ENCODE peak calls at places on chromosomes 13 and 19, in ten cellular contexts. B, C, S, J, V, O, I, Z, W and X are unnamed samples.
A peak's percentile ranks its signal among the peaks of the same experiment; 100 is the strongest.

GRCh38 chr13:31201341-31202024 is 1.7 kb downstream of the B3GLCT start:
- DNase-seq in B (peak; percentile 23), C (no peak), S (no peak), J (peak; percentile 33), V (no peak), O (peak; percentile 23), I (peak; percentile 83), Z (no peak), W (no peak), X (no peak)

GRCh38 chr13:32150794-32151193 is 119.2 kb downstream of the FRY start:
- DNase-seq in B (peak; percentile 48), C (peak; percentile 70), S (no peak), J (no peak), V (no peak), O (peak; percentile 43), I (peak; percentile 57), Z (peak; percentile 33), W (no peak), X (no peak)

GRCh38 chr19:57210381-57210780 is 19.1 kb downstream of the ZNF264 start:
- DNase-seq in B (no peak), C (no peak), S (no peak), J (no peak), V (no peak), O (no peak), I (no peak), Z (no peak), W (no peak), X (no peak)

GRCh38 chr19:36115453-36116343 is at the start of gene TBCB:
- DNase-seq in B (no peak), C (no peak), S (peak; percentile 90), J (peak; percentile 66), V (peak; percentile 86), O (no peak), I (no peak), Z (peak; percentile 90), W (peak; percentile 85), X (peak; percentile 74)

GRCh38 chr13:33639158-33639557 is 178.8 kb upstream of the RFC3 start:
- DNase-seq in B (peak; percentile 51), C (peak; percentile 97), S (no peak), J (no peak), V (no peak), O (peak; percentile 69), I (peak; percentile 95), Z (peak; percentile 22), W (no peak), X (no peak)

GRCh38 chr13:95275322-95276118 is 25.7 kb downstream of the ABCC4 start:
- DNase-seq in B (no peak), C (no peak), S (no peak), J (no peak), V (no peak), O (no peak), I (peak; percentile 37), Z (no peak), W (no peak), X (no peak)

GRCh38 chr13:21567714-21568113 is 36.3 kb downstream of the MICU2 start:
- DNase-seq in B (no peak), C (no peak), S (no peak), J (no peak), V (no peak), O (no peak), I (no peak), Z (no peak), W (no peak), X (no peak)

GRCh38 chr13:111061338-111062045 is 53.6 kb upstream of the ARHGEF7 start:
- DNase-seq in B (no peak), C (no peak), S (no peak), J (no peak), V (no peak), O (no peak), I (no peak), Z (no peak), W (no peak), X (no peak)

GRCh38 chr13:98366959-98367358 is 189.9 kb upstream of the RNF113B start:
- DNase-seq in B (no peak), C (no peak), S (no peak), J (no peak), V (no peak), O (no peak), I (no peak), Z (no peak), W (no peak), X (no peak)

GRCh38 chr13:97932006-97932405 is 21.5 kb upstream of the IPO5 start:
- DNase-seq in B (no peak), C (no peak), S (no peak), J (no peak), V (no peak), O (no peak), I (no peak), Z (no peak), W (no peak), X (no peak)

GRCh38 chr19:40461669-40462221 is 3.8 kb downstream of the BLVRB start:
- DNase-seq in B (no peak), C (no peak), S (no peak), J (no peak), V (no peak), O (no peak), I (no peak), Z (peak; percentile 43), W (no peak), X (no peak)

DNA sequence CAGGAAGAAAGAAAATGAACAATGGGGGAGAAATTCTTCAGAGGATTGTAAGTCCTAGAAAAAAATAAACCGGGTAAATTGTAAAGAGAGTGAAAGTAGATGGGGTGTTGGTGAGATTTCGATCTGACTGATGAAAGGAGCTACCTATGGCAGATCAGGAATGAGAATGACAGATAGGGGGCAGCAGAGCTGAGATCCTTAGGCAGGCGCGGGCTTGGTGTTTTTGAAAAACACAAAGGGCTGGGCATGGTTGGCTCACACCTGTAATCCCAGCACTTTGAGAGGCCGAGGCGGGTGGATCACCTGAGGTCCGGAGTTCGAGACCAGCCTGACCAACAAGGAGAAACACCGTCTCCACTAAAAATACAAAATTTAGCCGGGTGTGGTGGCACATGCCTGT is 1468.6 kb upstream of the SLC10A2 start:
- DNase-seq in B (no peak), C (no peak), S (no peak), J (no peak), V (peak; percentile 17), O (no peak), I (no peak), Z (no peak), W (no peak), X (no peak)
- TF ChIP-seq CTCF in B (no peak), C (no peak), S (no peak), J (no peak), V (peak; percentile 40), O (no peak), I (no peak), Z (no peak), W (no peak), X (no peak)

GRCh38 chr19:46974181-46974580 is 45.5 kb upstream of the NPAS1 start:
- DNase-seq in B (no peak), C (no peak), S (no peak), J (no peak), V (no peak), O (no peak), I (no peak), Z (no peak), W (no peak), X (no peak)

GRCh38 chr19:46975918-46976782 is 43.5 kb upstream of the NPAS1 start:
- DNase-seq in B (peak; percentile 100), C (peak; percentile 99), S (no peak), J (peak; percentile 65), V (peak; percentile 84), O (peak; percentile 99), I (peak; percentile 99), Z (peak; percentile 76), W (no peak), X (peak; percentile 41)

GRCh38 chr19:46977548-46977947 is 42.1 kb upstream of the NPAS1 start:
- DNase-seq in B (no peak), C (no peak), S (no peak), J (no peak), V (no peak), O (no peak), I (peak; percentile 47), Z (no peak), W (no peak), X (no peak)

GRCh38 chr19:46976845-46977320 is 42.8 kb upstream of the NPAS1 start:
- DNase-seq in B (peak; percentile 78), C (peak; percentile 52), S (no peak), J (no peak), V (peak; percentile 74), O (no peak), I (peak; percentile 90), Z (no peak), W (no peak), X (no peak)

DNA sequence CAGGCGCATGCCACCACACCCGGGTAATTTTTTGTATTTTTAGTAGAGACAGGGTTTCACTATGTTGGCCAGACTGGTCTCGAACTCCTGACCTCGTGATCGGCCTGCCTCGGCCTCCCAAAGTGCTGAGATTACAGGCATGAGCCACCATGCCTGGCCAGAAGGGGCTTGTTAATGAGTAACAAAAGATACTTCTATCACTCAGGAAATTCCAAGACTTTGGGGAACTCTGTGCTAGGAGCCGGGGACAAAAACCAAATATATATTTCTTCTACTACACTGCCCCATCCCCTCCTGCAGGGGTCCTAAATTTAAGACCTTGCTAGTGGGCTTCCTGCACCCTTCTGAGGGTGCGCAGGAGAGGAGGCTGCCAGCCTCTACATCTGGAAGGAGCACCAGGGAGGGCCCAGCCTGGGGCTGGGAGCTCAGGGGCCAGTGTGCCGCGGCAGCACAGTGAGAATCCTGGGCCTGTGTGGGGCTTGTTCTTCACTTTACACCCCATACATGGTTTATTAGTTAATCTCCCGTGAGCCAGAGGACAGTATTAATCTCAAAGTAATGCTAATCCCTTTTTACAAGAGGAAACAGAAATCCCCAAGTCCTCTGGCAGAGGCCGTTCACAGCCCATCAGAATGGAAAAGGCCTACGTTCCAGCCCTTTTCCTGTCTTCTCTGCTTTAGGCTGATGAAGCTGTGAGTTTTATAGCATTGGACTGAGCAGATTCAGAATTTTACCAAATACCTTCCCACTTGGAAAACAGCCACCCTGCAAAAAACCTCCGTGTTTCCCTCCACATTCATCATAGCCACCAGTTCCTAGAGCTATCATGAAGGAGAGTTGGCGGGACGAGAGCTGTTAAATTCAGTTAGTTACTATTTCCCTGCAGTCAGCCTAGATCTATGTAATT is 44.4 kb upstream of the NPAS1 start:
- DNase-seq in B (no peak), C (no peak), S (no peak), J (no peak), V (peak; percentile 42), O (no peak), I (no peak), Z (no peak), W (no peak), X (no peak)
- TF ChIP-seq CTCF in B (no peak), C (no peak), S (no peak), J (no peak), V (no peak), O (no peak), I (no peak), Z (no peak), W (no peak), X (no peak)

GRCh38 chr13:45325806-45326205 is 15.2 kb downstream of the TPT1 start:
- DNase-seq in B (peak; percentile 86), C (peak; percentile 71), S (no peak), J (peak; percentile 67), V (no peak), O (no peak), I (peak; percentile 95), Z (no peak), W (no peak), X (no peak)
- TF ChIP-seq CTCF in B (no peak), C (no peak), S (no peak), J (no peak), V (no peak), O (peak; percentile 3), I (no peak), Z (no peak), W (no peak), X (no peak)

GRCh38 chr13:90233933-90234672 is 1113.4 kb upstream of the MIR17HG start:
- DNase-seq in B (no peak), C (no peak), S (no peak), J (no peak), V (no peak), O (no peak), I (no peak), Z (no peak), W (no peak), X (no peak)
- TF ChIP-seq CTCF in B (no peak), C (no peak), S (no peak), J (no peak), V (no peak), O (no peak), I (peak; percentile 9), Z (no peak), W (no peak), X (no peak)